ENCODE peak calls at places on chromosomes 4 and X, in seven cellular contexts. P, N, R, L, W, Y and V are unnamed samples.

GRCh38 chr4:118329849-118330248 is 23.0 kb downstream of the PRSS12 start:
- DNase-seq in N (no peak), R (no peak), W (no peak), Y (no peak), L (no peak), P (no peak), V (no peak)

GRCh38 chr4:15040916-15041463 is 38.7 kb downstream of the CPEB2 start:
- DNase-seq in W (peak), L (no peak), Y (peak), P (no peak), R (no peak), N (no peak), V (no peak)

GRCh38 chr4:108738307-108738706 is 24.5 kb downstream of the ETNPPL start:
- DNase-seq in W (peak), P (no peak), Y (peak), N (no peak), R (no peak), L (peak), V (no peak)

GRCh38 chrX:24081661-24082154 is 27.0 kb downstream of the EIF2S3 start:
- DNase-seq in R (peak), P (no peak), W (peak), Y (peak), N (peak), L (peak), V (no peak)

GRCh38 chr4:20019310-20020015 is 232.2 kb upstream of the SLIT2 start:
- DNase-seq in Y (no peak), L (no peak), W (peak), N (no peak), R (no peak), P (no peak), V (no peak)

GRCh38 chrX:107716816-107717700 is 58.5 kb downstream of the TSC22D3 start:
- DNase-seq in Y (peak), L (peak), N (peak), P (no peak), W (peak), R (peak), V (no peak)

GRCh38 chrX:69429339-69430014 is 74.6 kb upstream of the NALF2 start:
- DNase-seq in W (no peak), N (no peak), P (no peak), L (no peak), R (no peak), Y (no peak), V (no peak)

GRCh38 chrX:107748490-107748889 is 27.1 kb downstream of the TSC22D3 start:
- DNase-seq in W (no peak), R (no peak), Y (no peak), P (no peak), N (no peak), L (no peak), V (no peak)

GRCh38 chr4:140568507-140569306 is at the start of gene UCP1:
- DNase-seq in L (peak), Y (peak), P (no peak), W (peak), R (peak), N (no peak), V (no peak)

GRCh38 chr4:125044886-125045285 is 269.9 kb upstream of the FAT4 start:
- DNase-seq in N (no peak), Y (no peak), L (no peak), R (no peak), P (no peak), W (peak), V (no peak)

GRCh38 chrX:81377329-81377728 is 175.4 kb downstream of the SH3BGRL start:
- DNase-seq in R (peak), P (peak), L (peak), W (peak), N (no peak), Y (peak), V (peak)

GRCh38 chrX:131565909-131566308 is 22.0 kb downstream of the OR13H1 start:
- DNase-seq in P (no peak), N (no peak), W (peak), L (no peak), Y (no peak), R (no peak), V (no peak)

GRCh38 chr4:178356725-178357124 is 914.5 kb upstream of the AGA start:
- DNase-seq in L (no peak), Y (no peak), N (no peak), W (no peak), R (no peak), P (no peak), V (no peak)

GRCh38 chr4:98996056-98996941 is 778 bp downstream of the METAP1 start:
- DNase-seq in L (peak), N (peak), R (peak), P (no peak), W (peak), Y (peak), V (peak)

GRCh38 chrX:22135994-22136684 is 104.0 kb downstream of the PHEX start:
- DNase-seq in Y (peak), N (peak), P (no peak), L (peak), R (peak), W (peak), V (no peak)

GRCh38 chr4:147015531-147015930 is 69.9 kb upstream of the TTC29 start:
- DNase-seq in N (no peak), L (no peak), P (no peak), Y (no peak), W (no peak), R (no peak), V (peak)

GRCh38 chrX:116409224-116409623 is 27.2 kb upstream of the SLC6A14 start:
- DNase-seq in R (no peak), Y (no peak), W (no peak), P (no peak), L (no peak), N (no peak), V (no peak)

GRCh38 chr4:167787231-167787630 is 305.1 kb upstream of the ANXA10 start:
- DNase-seq in L (no peak), Y (no peak), P (no peak), W (no peak), R (no peak), N (no peak), V (no peak)

GRCh38 chr4:1216869-1217294 is 32.0 kb downstream of the CTBP1 start:
- DNase-seq in R (no peak), P (no peak), W (no peak), Y (no peak), L (no peak), N (peak), V (no peak)

GRCh38 chrX:123665197-123665596 is 67.7 kb downstream of the THOC2 start:
- DNase-seq in N (no peak), W (peak), R (no peak), L (peak), P (no peak), Y (peak), V (no peak)

GRCh38 chr4:154491731-154492249 is at the start of gene DCHS2:
- DNase-seq in L (no peak), N (no peak), P (no peak), W (no peak), R (peak), Y (no peak), V (no peak)

GRCh38 chr4:42167709-42168108 is 15.3 kb upstream of the BEND4 start:
- DNase-seq in R (no peak), Y (no peak), W (no peak), P (no peak), L (no peak), N (no peak), V (no peak)

GRCh38 chr4:178316211-178316610 is 874.0 kb upstream of the AGA start:
- DNase-seq in W (no peak), R (no peak), Y (no peak), N (no peak), L (no peak), P (no peak), V (no peak)

GRCh38 chr4:88230953-88231835 is 53.2 kb downstream of the PPM1K start:
- DNase-seq in N (no peak), W (no peak), Y (peak), P (no peak), R (no peak), L (no peak), V (no peak)

GRCh38 chr4:106021737-106022410 is 126.6 kb downstream of the NPNT start:
- DNase-seq in R (no peak), Y (no peak), P (no peak), L (no peak), W (peak), N (no peak), V (no peak)

GRCh38 chrX:122941801-122942200 is 242.3 kb upstream of the GRIA3 start:
- DNase-seq in N (no peak), L (no peak), R (no peak), Y (no peak), W (no peak), P (no peak), V (no peak)

GRCh38 chr4:24912252-24913098 is at the start of gene CCDC149:
- DNase-seq in W (peak), Y (peak), N (no peak), P (no peak), L (peak), R (peak), V (no peak)

GRCh38 chr4:86927843-86928395 is 6.9 kb upstream of the AFF1 start:
- DNase-seq in R (no peak), P (peak), N (no peak), L (peak), W (peak), Y (peak), V (no peak)

GRCh38 chr4:102344520-102344954 is 745 bp downstream of the SLC39A8 start:
- DNase-seq in Y (peak), R (peak), W (peak), L (peak), P (no peak), N (peak), V (no peak)

GRCh38 chr4:43148481-43148880 is 256.0 kb downstream of the GRXCR1 start:
- DNase-seq in R (no peak), Y (no peak), P (no peak), N (no peak), L (no peak), W (no peak), V (no peak)

GRCh38 chrX:41542151-41542935 is 95.2 kb downstream of the NYX start:
- DNase-seq in Y (peak), L (no peak), N (no peak), P (no peak), W (peak), R (no peak), V (no peak)

GRCh38 chrX:153725039-153725831 is 579 bp downstream of the ABCD1 start:
- DNase-seq in Y (no peak), P (no peak), N (no peak), L (no peak), R (peak), W (no peak), V (no peak)

GRCh38 chr4:72457158-72457557 is 111.9 kb downstream of the ADAMTS3 start:
- DNase-seq in L (no peak), W (peak), Y (no peak), N (no peak), P (no peak), R (no peak), V (no peak)

GRCh38 chrX:10526442-10526841 is 93.9 kb downstream of the MID1 start:
- DNase-seq in R (no peak), P (no peak), N (no peak), W (peak), Y (no peak), L (peak), V (no peak)

GRCh38 chrX:17700976-17701375 is 36.3 kb upstream of the SCML1 start:
- DNase-seq in L (no peak), Y (no peak), W (no peak), R (no peak), N (no peak), P (no peak), V (no peak)

GRCh38 chr4:15809058-15809457 is 30.9 kb downstream of the CD38 start:
- DNase-seq in Y (no peak), P (no peak), R (no peak), L (no peak), W (no peak), N (no peak), V (no peak)

GRCh38 chrX:45381841-45382240 is 181.2 kb upstream of the DIPK2B start:
- DNase-seq in R (no peak), P (no peak), Y (no peak), W (no peak), N (no peak), L (no peak), V (no peak)

GRCh38 chrX:15515931-15516330 is 15.3 kb downstream of the BMX start:
- DNase-seq in R (no peak), P (no peak), Y (no peak), L (no peak), N (no peak), W (no peak), V (no peak)

GRCh38 chrX:20712811-20713210 is 446.1 kb upstream of the RPS6KA3 start:
- DNase-seq in R (no peak), Y (no peak), L (no peak), W (peak), N (no peak), P (no peak), V (no peak)

GRCh38 chr4:99655315-99656081 is 2.1 kb downstream of the C4orf54 start:
- DNase-seq in P (peak), L (peak), N (no peak), Y (peak), R (no peak), W (peak), V (peak)

DNA sequence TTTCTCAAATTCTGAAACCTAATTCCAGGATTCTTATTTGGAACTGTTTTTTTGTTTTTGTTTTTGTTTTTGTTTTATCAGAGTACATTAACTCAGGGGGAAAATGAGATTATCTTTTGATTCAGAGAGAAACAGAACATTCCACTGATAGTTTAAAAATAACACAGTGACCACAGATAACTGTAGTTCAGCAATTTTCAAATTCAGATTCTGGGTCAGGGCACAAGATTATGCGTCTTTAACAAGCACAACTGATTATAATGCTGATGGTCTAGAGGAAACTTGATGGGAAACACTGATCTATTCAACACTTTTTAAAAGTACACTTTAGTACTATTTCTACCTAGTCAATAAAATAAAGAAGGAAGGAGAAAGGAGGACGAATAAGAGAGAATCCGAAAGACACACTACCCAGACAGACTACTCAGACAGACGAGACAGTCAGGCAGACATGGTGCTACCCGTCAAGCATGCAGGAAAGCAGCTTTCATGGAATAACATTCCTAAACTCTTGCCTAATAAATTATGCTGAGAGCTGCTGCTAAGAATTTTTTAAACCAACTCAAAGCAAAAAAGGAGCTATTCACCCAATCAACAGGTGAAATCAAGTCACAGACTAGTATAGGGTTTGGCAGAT is 59.0 kb downstream of the APBB2 start:
- DNase-seq in W (peak), Y (peak), P (no peak), R (no peak), L (peak), N (no peak), V (no peak)
- TF ChIP-seq CTCF in W (no peak), Y (no peak), P (no peak), R (no peak), L (no peak), N (no peak), V (no peak)

GRCh38 chr4:27084685-27085356 is 224.2 kb downstream of the STIM2 start:
- DNase-seq in L (peak), R (peak), N (no peak), Y (peak), P (no peak), W (peak), V (no peak)
- H3K4me3 ChIP-seq in L (peak), R (peak), N (no peak), Y (peak), P (peak), W (peak), V (no peak)

DNA sequence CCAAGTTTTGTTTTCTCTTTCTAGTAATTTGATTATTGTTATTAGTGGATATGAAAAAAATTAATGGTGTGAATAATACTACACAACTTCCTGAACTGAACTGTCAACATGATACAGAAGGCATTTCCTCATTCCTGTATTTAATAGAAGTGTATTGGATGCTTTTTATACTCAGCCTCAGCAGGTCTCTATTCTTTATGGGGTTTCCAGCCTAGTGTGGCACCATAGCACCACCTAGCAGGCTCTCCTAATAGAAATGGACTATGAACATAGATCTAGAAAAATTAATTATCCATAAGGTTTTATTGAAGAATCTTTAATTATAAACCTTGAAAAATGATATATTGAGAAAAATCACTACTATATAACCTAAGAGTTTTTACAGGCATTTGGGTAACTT is 52.4 kb downstream of the GLRB start:
- DNase-seq in Y (peak), W (peak), N (no peak), P (peak), R (no peak), L (peak), V (peak)
- TF ChIP-seq CTCF in Y (peak), W (peak), N (no peak), P (peak), R (peak), L (peak), V (peak)

DNA sequence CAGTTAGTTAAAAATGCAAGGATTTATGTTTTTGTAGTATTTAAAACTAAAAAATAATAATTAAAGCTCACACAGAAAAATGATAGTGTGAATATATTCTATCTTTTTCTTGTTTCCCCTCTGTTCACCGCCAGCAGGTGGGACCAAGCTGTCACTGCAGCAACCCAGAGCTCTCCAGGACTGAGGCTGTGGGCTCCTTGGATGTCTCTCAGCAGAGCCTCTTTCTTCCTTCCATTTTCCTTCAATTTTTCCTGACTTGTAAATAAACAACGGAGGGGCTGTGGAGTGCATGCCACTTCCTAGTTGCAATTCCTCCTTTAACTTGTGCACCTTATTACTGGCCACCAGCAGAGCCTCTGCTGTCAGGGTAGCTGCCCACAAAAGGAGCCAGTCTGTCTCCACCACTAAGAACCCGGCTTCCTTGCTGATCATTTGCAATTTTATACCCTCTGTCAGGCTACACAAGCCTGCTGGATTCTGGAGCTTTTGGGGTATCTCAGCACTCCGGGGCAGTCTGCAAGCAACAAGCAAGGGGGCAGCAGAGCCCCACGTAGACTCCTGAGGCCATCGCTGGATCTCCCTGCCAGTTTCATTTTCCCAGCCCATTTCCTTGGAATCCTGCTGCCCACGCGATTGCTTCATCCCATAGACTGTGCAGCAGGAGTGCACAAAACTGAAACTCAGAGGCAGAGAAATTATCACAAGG is 1467.4 kb downstream of the C4orf33 start:
- DNase-seq in W (peak), N (no peak), R (peak), L (peak), Y (peak), P (peak), V (no peak)
- H3K4me3 ChIP-seq in W (peak), N (no peak), R (no peak), L (peak), Y (peak), P (peak), V (no peak)

GRCh38 chr4:12293906-12294525 is 865.3 kb upstream of the HS3ST1 start:
- DNase-seq in L (no peak), R (no peak), P (no peak), N (no peak), W (no peak), Y (no peak), V (no peak)
- TF ChIP-seq CTCF in L (no peak), R (no peak), P (no peak), N (no peak), W (no peak), Y (no peak), V (no peak)

DNA sequence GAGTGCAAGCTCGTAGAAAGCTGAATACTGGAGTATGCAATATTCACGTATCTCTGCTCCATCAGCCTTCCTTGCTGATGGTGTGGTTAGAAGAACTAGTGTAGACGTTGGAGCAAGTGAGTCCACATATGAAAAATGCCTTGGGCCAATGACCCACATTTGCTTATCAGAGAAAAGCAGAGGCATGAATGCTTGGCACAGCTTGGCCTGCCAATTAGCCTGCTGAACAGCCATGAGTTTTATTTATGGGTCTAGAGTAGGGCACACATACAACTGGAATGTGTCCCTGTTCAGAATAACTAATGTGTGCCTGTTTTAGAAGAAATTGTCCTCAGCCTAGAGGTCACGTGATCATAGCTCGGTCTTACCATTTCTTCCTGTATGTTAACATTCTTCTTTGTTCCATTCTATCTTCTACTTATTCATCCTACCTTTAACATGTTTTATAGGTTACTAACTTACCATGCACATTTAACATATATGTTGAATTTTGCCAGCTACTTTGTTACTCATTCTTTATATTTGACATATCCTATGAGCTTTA is 432.7 kb upstream of the AADAT start:
- DNase-seq in R (no peak), W (no peak), P (no peak), N (no peak), Y (no peak), L (no peak), V (no peak)
- H3K4me3 ChIP-seq in R (no peak), W (no peak), P (no peak), N (no peak), Y (no peak), L (no peak), V (no peak)

GRCh38 chrX:96112689-96113088 is 572.0 kb upstream of the DIAPH2 start:
- DNase-seq in P (no peak), R (no peak), N (no peak), Y (no peak), L (no peak), W (no peak), V (no peak)
- TF ChIP-seq CTCF in P (no peak), R (no peak), N (no peak), Y (no peak), L (no peak), W (no peak), V (no peak)

DNA sequence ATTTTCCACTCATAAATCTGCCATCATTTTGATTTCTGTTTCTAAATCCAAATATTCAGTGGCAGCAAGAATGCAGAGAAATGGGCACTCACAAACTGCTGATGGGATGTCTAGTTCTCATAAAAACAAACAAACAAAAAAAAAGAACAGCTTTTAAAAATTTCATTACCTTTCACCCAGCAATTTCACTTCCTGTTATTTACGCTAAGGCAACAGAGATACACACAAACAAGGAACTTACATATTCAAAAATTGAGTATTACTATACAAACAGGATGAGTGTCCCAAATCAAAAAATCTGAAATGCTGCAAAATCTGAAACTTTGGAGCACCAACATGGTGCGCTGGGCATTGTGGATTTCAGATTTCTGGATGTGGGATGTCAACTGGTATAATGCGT is 36.4 kb downstream of the FAT1 start:
- DNase-seq in Y (no peak), W (no peak), N (no peak), L (no peak), P (no peak), R (no peak), V (no peak)
- H3K4me3 ChIP-seq in Y (no peak), W (no peak), N (no peak), L (no peak), P (no peak), R (no peak), V (no peak)

GRCh38 chr4:173591760-173592159 is 61.7 kb upstream of the HAND2 start:
- DNase-seq in P (no peak), Y (no peak), W (no peak), R (peak), L (no peak), N (no peak), V (no peak)
- TF ChIP-seq CTCF in P (no peak), Y (no peak), W (no peak), R (peak), L (no peak), N (peak), V (peak)